ENCODE peak calls at places on chromosomes 13 and 19, in seven cellular contexts. N, F, S, B, M, L and T are unnamed samples.

GRCh38 chr19:21463449-21464105 is 41.8 kb upstream of the ZNF429 start:
- DNase-seq in N (no peak), F (no peak), S (no peak), B (peak), M (peak), L (no peak), T (peak)

GRCh38 chr19:5309438-5310204 is 31.0 kb downstream of the PTPRS start:
- DNase-seq in N (peak), F (no peak), S (no peak), B (no peak), M (no peak), L (no peak), T (no peak)

GRCh38 chr13:110511509-110512181 is 49.9 kb downstream of the RAB20 start:
- DNase-seq in N (no peak), F (no peak), S (no peak), B (no peak), M (no peak), L (no peak), T (no peak)

GRCh38 chr13:98807774-98808173 is 55.3 kb upstream of the SLC15A1 start:
- DNase-seq in N (no peak), F (no peak), S (no peak), B (no peak), M (no peak), L (no peak), T (peak)

GRCh38 chr19:907183-907853 is 5.7 kb downstream of the R3HDM4 start:
- DNase-seq in N (no peak), F (peak), S (no peak), B (no peak), M (no peak), L (no peak), T (no peak)

GRCh38 chr19:6888967-6889366 is 1.6 kb downstream of the ADGRE1 start:
- DNase-seq in N (no peak), F (no peak), S (no peak), B (no peak), M (no peak), L (no peak), T (no peak)

GRCh38 chr13:44843403-44843802 is 145.9 kb downstream of the NUFIP1 start:
- DNase-seq in N (peak), F (no peak), S (no peak), B (no peak), M (no peak), L (no peak), T (no peak)

GRCh38 chr19:48630289-48631036 is 6.7 kb downstream of the DBP start:
- DNase-seq in N (no peak), F (no peak), S (peak), B (peak), M (no peak), L (no peak), T (no peak)